ENCODE peak calls at places on chromosomes 12 and 14, in ten cellular contexts. O is heart left ventricle, R is neural progenitor cell, W is bronchial epithelial cell, M is left ventricle myocardium inferior, E is uterus, Y is psoas muscle, G is astrocyte, C is fibroblast of lung, I is gastrocnemius medialis. Q is an unnamed sample. For H3K27me3 and H3K36me3, the result is how much of the 10 kb centered on the place peaks cover.

GRCh38 chr14:101022916-101023435 is 119.5 kb upstream of the RTL1 start:
- DNase-seq in C (no peak), R (no peak), G (no peak), W (no peak), O (no peak), Y (no peak), M (no peak), E (peak), I (no peak), Q (no peak)

GRCh38 chr12:123998960-123999359 is 25.9 kb downstream of the ZNF664 start:
- DNase-seq in C (peak), E (no peak), Y (no peak), M (no peak), W (no peak), G (peak), R (no peak), I (no peak), O (no peak), Q (no peak)

GRCh38 chr12:49549735-49550710 is 11.2 kb downstream of the KCNH3 start:
- DNase-seq in G (no peak), R (no peak), M (no peak), Y (no peak), E (no peak), C (no peak), I (no peak), O (no peak), W (no peak), Q (no peak)

GRCh38 chr12:102869571-102869970 is 47.5 kb downstream of the PAH start:
- DNase-seq in E (no peak), G (no peak), I (no peak), W (no peak), M (no peak), R (no peak), C (no peak), O (no peak), Y (no peak), Q (no peak)

GRCh38 chr12:54680374-54680773 is 32.2 kb upstream of the DCD start:
- DNase-seq in I (no peak), Y (no peak), M (no peak), W (peak), R (peak), C (no peak), E (no peak), G (no peak), O (no peak), Q (no peak)

GRCh38 chr12:19707948-19708409 is 268.7 kb downstream of the AEBP2 start:
- DNase-seq in E (no peak), C (peak), M (no peak), R (no peak), I (no peak), G (peak), Y (no peak), W (peak), O (no peak), Q (no peak)

GRCh38 chr12:15933751-15934150 is 22.6 kb downstream of the DERA start:
- DNase-seq in M (no peak), I (no peak), Y (no peak), G (peak), C (peak), E (no peak), O (no peak), W (no peak), R (no peak), Q (no peak)

GRCh38 chr14:103188691-103189480 is 65.6 kb downstream of the TNFAIP2 start:
- DNase-seq in C (no peak), M (peak), R (peak), E (peak), I (no peak), O (peak), W (no peak), G (no peak), Y (peak), Q (no peak)

GRCh38 chr12:31353730-31354708 is 28.1 kb upstream of the SINHCAF start:
- DNase-seq in Y (no peak), G (no peak), W (no peak), M (no peak), C (no peak), I (no peak), E (no peak), R (peak), O (no peak), Q (no peak)

GRCh38 chr12:131121705-131122405 is 168.1 kb downstream of the ADGRD1 start:
- DNase-seq in C (no peak), E (no peak), M (no peak), W (no peak), I (peak), O (peak), Y (peak), R (no peak), G (no peak), Q (no peak)

GRCh38 chr14:96403409-96403808 is 11.5 kb downstream of the AK7 start:
- DNase-seq in E (no peak), W (no peak), G (no peak), I (no peak), Y (no peak), C (no peak), O (no peak), R (no peak), M (no peak), Q (no peak)

GRCh38 chr14:70827366-70828151 is 18.2 kb upstream of the MAP3K9 start:
- DNase-seq in R (no peak), G (no peak), M (no peak), E (no peak), W (peak), C (no peak), Y (no peak), I (no peak), O (no peak), Q (no peak)

GRCh38 chr12:57240069-57240921 is 10.7 kb downstream of the STAC3 start:
- DNase-seq in R (peak), C (peak), W (peak), O (no peak), Y (peak), E (no peak), M (peak), G (no peak), I (no peak), Q (no peak)

DNA sequence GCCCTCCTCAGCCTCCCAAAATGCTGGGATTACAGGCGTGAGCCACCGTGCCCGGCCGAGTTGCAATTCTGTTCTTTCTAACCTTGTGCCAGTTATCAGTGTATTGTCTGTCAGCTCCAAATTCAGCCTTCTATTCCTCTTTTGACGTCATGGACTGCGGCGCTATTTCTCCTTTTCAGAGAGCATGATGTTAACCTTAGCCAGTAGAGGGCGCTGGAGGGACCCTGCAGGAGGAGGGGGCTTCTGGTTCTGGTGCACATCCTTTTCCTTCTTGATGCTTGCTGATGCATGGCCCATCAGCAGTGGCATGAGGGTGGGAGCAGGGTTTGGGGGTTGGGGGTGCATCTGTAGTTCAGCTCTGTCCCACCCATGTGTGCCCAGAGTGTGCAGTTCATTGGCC is 179.3 kb upstream of the RMST start:
- DNase-seq in O (no peak), R (peak), M (no peak), W (no peak), E (no peak), G (no peak), Y (no peak), I (no peak), C (no peak), Q (no peak)
- TF ChIP-seq CTCF in O (no peak), R (peak), M (no peak), W (peak), E (no peak), G (no peak), Y (no peak), I (no peak), C (no peak), Q (peak)

DNA sequence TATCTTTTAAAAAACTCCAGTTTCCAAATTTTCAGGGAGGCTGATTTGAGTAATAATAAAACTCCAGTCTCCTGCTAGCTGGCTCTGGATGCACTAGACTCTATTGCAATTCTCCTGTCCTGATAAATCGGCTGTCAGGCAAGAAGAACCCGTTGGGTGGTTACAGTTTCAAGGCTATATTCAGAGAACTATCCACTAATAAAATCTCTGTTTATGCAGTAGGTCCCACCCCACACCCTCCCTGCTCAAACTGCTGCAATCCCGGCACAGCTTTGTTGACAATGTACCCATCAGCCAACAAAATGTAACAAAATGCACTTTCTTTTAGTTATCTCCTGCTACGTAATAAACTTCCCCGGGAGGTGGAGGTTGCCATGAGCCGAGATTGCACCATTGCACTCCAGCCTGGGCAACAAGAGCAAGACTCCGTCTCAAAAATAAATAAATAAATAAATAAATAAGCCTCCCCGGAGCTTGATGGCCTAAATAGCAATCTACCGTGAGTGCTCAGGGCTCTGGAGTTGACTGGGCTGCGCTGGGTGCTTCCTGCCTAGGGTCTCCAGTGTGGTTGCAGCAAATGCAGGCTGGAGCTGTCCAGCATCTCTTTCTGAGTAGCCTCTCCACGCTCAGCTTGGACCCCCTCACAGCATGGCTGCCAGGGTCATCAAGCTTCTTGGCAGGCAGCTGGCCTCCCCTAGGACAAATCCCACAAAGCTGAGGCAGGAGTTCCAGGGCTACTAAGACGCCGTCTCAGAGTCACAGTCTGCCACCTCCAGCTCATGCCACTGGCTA is 43.2 kb upstream of the FBRSL1 start:
- DNase-seq in G (no peak), W (no peak), R (peak), E (no peak), C (no peak), M (no peak), I (no peak), Y (no peak), O (no peak), Q (no peak)
- H3K27me3 ChIP-seq in G (under half), W (under half), R (half or more), E (under half), C (under half), M (half or more), I (under half), Y (under half), O (under half), Q (under half)

GRCh38 chr12:79687711-79688270 is 3.0 kb downstream of the PAWR start:
- DNase-seq in R (peak), C (no peak), Y (no peak), O (no peak), E (no peak), W (peak), I (no peak), M (no peak), G (no peak), Q (no peak)
- H3K36me3 ChIP-seq in R (under half), C (under half), Y (under half), O (under half), E (under half), W (under half), I (under half), M (under half), G (under half), Q (under half)

GRCh38 chr12:24759155-24759554 is 189.7 kb downstream of the BCAT1 start:
- DNase-seq in M (no peak), I (no peak), R (no peak), E (no peak), O (no peak), Y (no peak), C (peak), W (peak), G (peak), Q (no peak)

GRCh38 chr12:24756479-24757024 is 192.3 kb downstream of the BCAT1 start:
- DNase-seq in W (no peak), R (no peak), E (no peak), I (no peak), O (no peak), G (no peak), C (peak), M (no peak), Y (no peak), Q (no peak)

GRCh38 chr12:24752763-24753462 is 196.0 kb downstream of the BCAT1 start:
- DNase-seq in R (no peak), W (no peak), E (no peak), O (no peak), M (no peak), Y (no peak), I (no peak), C (no peak), G (no peak), Q (no peak)

GRCh38 chr12:24751181-24751580 is 197.7 kb downstream of the BCAT1 start:
- DNase-seq in W (no peak), G (no peak), I (no peak), E (no peak), M (no peak), C (peak), R (no peak), Y (no peak), O (no peak), Q (no peak)

GRCh38 chr12:24754690-24755638 is 193.9 kb downstream of the BCAT1 start:
- DNase-seq in R (no peak), M (no peak), W (peak), Y (no peak), O (no peak), G (peak), I (no peak), C (peak), E (no peak), Q (peak)
- TF ChIP-seq CTCF in R (no peak), M (no peak), W (no peak), Y (no peak), O (no peak), G (no peak), I (no peak), C (no peak), E (no peak), Q (no peak)

GRCh38 chr14:33938131-33938949 is 12.5 kb downstream of the EGLN3 start:
- DNase-seq in C (peak), G (no peak), Y (peak), R (peak), M (peak), I (peak), E (peak), W (peak), O (peak), Q (no peak)
- H3K27me3 ChIP-seq in C (under half), G (under half), Y (under half), R (under half), M (under half), I (under half), E (under half), W (under half), O (under half), Q (under half)

DNA sequence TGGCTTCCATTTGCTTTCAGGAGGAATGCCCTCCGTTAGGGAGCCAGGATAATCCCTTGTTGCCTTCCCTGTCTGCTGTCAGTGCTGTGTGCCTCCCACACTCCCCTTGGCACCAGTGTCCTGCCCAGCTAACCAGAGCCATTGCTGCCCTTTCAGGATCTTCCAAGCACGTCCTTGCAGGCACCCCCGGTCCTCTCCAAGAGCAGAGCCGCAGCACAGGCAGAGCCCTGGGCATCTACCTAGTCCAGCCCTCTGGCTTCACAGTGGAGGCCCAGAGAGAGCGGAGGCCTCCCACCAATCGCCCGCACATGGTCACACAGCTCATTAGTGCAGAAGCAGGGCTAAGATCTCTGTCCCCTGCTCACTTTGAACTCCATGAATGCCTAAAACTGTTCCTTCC is 39.0 kb upstream of the TSPAN9 start:
- DNase-seq in C (no peak), Y (no peak), R (no peak), M (no peak), E (no peak), O (no peak), I (no peak), G (no peak), W (no peak), Q (no peak)
- H3K36me3 ChIP-seq in C (under half), Y (under half), R (under half), M (under half), E (under half), O (under half), I (under half), G (under half), W (under half), Q (under half)

GRCh38 chr12:44874981-44875416 is 1.1 kb downstream of the NELL2 start:
- DNase-seq in I (no peak), R (peak), W (no peak), Y (no peak), M (no peak), E (no peak), C (no peak), G (no peak), O (no peak), Q (no peak)

GRCh38 chr12:44875417-44875953 is 630 bp downstream of the NELL2 start:
- DNase-seq in Y (no peak), E (no peak), R (peak), O (no peak), C (no peak), I (no peak), G (no peak), W (no peak), M (no peak), Q (no peak)

GRCh38 chr12:44873898-44874297 is 2.2 kb downstream of the NELL2 start:
- DNase-seq in R (no peak), E (no peak), G (peak), M (no peak), C (peak), I (no peak), O (no peak), W (no peak), Y (no peak), Q (no peak)

GRCh38 chr12:44875954-44876553 is at the start of gene NELL2:
- DNase-seq in E (no peak), W (peak), M (no peak), O (no peak), Y (peak), C (peak), G (peak), R (peak), I (no peak), Q (no peak)

DNA sequence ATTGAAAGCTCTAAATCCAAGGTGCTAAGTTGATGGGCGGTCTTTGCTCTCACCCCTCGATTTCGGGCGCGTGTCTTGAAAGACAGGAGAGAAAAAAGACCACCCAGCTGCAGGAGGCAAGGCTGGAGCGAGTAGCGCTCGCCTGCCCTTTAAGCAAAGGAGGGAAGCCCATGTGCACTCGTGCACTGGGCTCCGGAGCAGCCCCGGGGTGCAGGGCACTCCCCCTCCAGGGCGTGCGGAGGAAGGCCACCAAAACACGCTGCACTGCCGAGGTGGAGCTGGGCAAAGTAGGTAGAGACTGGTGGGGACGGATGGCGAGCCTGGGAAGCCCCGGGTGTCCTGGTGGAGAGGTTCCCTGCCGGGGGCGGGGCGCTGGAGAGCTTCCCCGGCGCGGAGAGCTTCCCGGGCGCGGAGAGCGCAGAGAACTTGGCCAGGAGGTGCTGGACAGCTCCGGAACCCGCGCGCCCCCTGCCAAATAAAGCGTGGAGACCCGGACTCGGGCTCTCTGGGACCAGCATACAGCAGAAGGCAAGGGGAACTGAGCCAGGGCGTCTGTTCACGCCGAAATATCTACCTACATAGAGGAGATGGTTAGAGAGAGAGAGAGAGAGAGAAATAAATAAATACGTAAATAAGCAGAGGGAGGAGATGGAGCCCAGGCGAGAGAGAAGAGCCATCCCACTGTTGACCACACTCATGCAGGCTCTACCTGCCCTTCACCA is 600 bp upstream of the NELL2 start:
- DNase-seq in E (no peak), I (no peak), C (peak), O (no peak), M (no peak), W (no peak), G (peak), Y (peak), R (peak), Q (no peak)
- TF ChIP-seq CTCF in E (no peak), I (no peak), C (no peak), O (no peak), M (no peak), W (no peak), G (no peak), Y (no peak), R (peak), Q (no peak)

DNA sequence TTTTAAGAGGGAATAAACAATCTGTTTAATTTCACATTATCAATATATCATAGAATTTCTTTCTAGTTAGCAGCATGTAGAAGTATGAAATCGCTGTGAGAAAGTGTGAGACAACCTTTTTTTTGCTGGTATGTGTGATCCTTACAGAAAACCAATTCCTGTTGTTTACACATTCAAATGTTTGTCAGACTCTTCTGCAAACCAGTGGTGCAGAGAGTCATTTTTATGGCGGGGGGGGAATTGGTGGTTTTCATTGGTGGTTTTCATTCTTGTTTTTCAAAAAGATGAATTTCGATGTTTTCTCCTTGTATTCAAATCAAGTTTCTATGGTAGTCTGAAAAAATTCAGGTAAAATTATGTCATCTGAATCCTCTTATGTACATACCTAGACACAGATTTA is 57.8 kb downstream of the SLC25A21 start:
- DNase-seq in E (no peak), G (no peak), M (no peak), C (no peak), I (no peak), W (no peak), O (no peak), Y (no peak), R (no peak), Q (no peak)
- H3K27me3 ChIP-seq in E (under half), G (under half), M (under half), C (under half), I (under half), W (under half), O (under half), Y (under half), R (under half), Q (under half)

DNA sequence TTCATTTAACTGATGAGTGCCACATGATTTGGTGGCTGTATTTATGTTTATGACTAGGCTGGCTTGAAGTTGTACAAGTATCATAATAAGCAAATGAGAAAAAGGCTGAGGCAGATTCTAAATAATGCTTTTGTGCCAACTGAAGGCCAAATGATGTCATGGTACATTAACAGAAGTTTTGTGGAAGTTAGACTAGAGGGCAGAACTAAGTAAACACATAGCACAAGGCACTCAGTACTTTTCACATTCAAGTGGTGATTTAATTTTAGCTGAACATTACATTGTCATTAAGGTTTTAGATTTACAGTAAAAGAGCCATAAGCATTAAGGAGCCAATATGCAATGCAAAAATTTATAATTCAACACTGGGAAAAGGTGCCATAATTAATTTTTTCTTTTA is 21.1 kb downstream of the PPP1CC start:
- DNase-seq in I (no peak), M (no peak), G (no peak), W (no peak), C (no peak), E (no peak), Y (no peak), R (no peak), O (no peak), Q (no peak)
- H3K36me3 ChIP-seq in I (half or more), M (half or more), G (half or more), W (under half), C (under half), E (under half), Y (under half), R (under half), O (under half), Q (under half)

GRCh38 chr12:53413485-53414215 is 10.0 kb upstream of the AMHR2 start:
- DNase-seq in R (peak), G (no peak), I (no peak), W (no peak), E (no peak), O (no peak), C (no peak), Y (no peak), M (no peak), Q (no peak)
- TF ChIP-seq CTCF in R (no peak), G (no peak), I (no peak), W (no peak), E (no peak), O (no peak), C (no peak), Y (no peak), M (no peak), Q (no peak)

Q was measured in kidney epithelial cell.